ENCODE peak calls at places on chromosomes 13 and 19, in six cellular contexts. One of them, this sample, is unnamed.

GRCh38 chr13:98105929-98106336 is 37.0 kb upstream of the FARP1 start:
- DNase-seq in cardiac fibroblast: peak
- DNase-seq in stomach: no peak
- DNase-seq in pons: no peak
- DNase-seq in neural progenitor cell: no peak
- DNase-seq in astrocyte of the cerebellum: no peak
- DNase-seq in this sample: no peak

GRCh38 chr19:39671739-39672363 is 16.1 kb downstream of the LGALS16 start:
- DNase-seq in cardiac fibroblast: peak
- DNase-seq in stomach: peak
- DNase-seq in pons: peak
- DNase-seq in neural progenitor cell: peak
- DNase-seq in astrocyte of the cerebellum: peak
- DNase-seq in this sample: no peak

GRCh38 chr13:98485561-98485960 is 91.3 kb downstream of the STK24 start:
- DNase-seq in cardiac fibroblast: no peak
- DNase-seq in stomach: no peak
- DNase-seq in pons: no peak
- DNase-seq in neural progenitor cell: no peak
- DNase-seq in astrocyte of the cerebellum: no peak
- DNase-seq in this sample: no peak

GRCh38 chr19:39405261-39405912 is 1.3 kb upstream of the ZFP36 start:
- DNase-seq in cardiac fibroblast: no peak
- DNase-seq in stomach: no peak
- DNase-seq in pons: no peak
- DNase-seq in neural progenitor cell: no peak
- DNase-seq in astrocyte of the cerebellum: no peak
- DNase-seq in this sample: no peak

GRCh38 chr13:74730556-74731331 is 596.5 kb upstream of the KLF12 start:
- DNase-seq in cardiac fibroblast: peak
- DNase-seq in stomach: no peak
- DNase-seq in pons: no peak
- DNase-seq in neural progenitor cell: no peak
- DNase-seq in astrocyte of the cerebellum: no peak
- DNase-seq in this sample: no peak

GRCh38 chr19:17332677-17333581 is 1.7 kb downstream of the ANO8 start:
- DNase-seq in cardiac fibroblast: peak
- DNase-seq in stomach: no peak
- DNase-seq in pons: peak
- DNase-seq in neural progenitor cell: peak
- DNase-seq in astrocyte of the cerebellum: no peak
- DNase-seq in this sample: no peak

GRCh38 chr19:39428309-39429112 is 7.2 kb downstream of the RPS16 start:
- DNase-seq in cardiac fibroblast: peak
- DNase-seq in stomach: peak
- DNase-seq in pons: no peak
- DNase-seq in neural progenitor cell: peak
- DNase-seq in astrocyte of the cerebellum: peak
- DNase-seq in this sample: peak

GRCh38 chr13:54511356-54511755 is 1482.7 kb downstream of the OLFM4 start:
- DNase-seq in cardiac fibroblast: no peak
- DNase-seq in stomach: no peak
- DNase-seq in pons: no peak
- DNase-seq in neural progenitor cell: no peak
- DNase-seq in astrocyte of the cerebellum: no peak
- DNase-seq in this sample: no peak

GRCh38 chr13:72463561-72463960 is 263.9 kb downstream of the MZT1 start:
- DNase-seq in cardiac fibroblast: peak
- DNase-seq in stomach: no peak
- DNase-seq in pons: no peak
- DNase-seq in neural progenitor cell: no peak
- DNase-seq in astrocyte of the cerebellum: peak
- DNase-seq in this sample: no peak

GRCh38 chr19:898663-899062 is 5.4 kb downstream of the RNU6-9 start:
- DNase-seq in cardiac fibroblast: no peak
- DNase-seq in stomach: no peak
- DNase-seq in pons: no peak
- DNase-seq in neural progenitor cell: peak
- DNase-seq in astrocyte of the cerebellum: no peak
- DNase-seq in this sample: no peak

GRCh38 chr19:48102870-48103751 is 7.5 kb downstream of the PLA2G4C start:
- DNase-seq in cardiac fibroblast: peak
- DNase-seq in stomach: no peak
- DNase-seq in pons: no peak
- DNase-seq in neural progenitor cell: peak
- DNase-seq in astrocyte of the cerebellum: no peak
- DNase-seq in this sample: no peak

GRCh38 chr13:63448654-63449053 is 2033.0 kb upstream of the PCDH20 start:
- DNase-seq in cardiac fibroblast: peak
- DNase-seq in stomach: no peak
- DNase-seq in pons: peak
- DNase-seq in neural progenitor cell: no peak
- DNase-seq in astrocyte of the cerebellum: no peak
- DNase-seq in this sample: no peak

GRCh38 chr19:48806818-48807589 is 3.8 kb downstream of the BCAT2 start:
- DNase-seq in cardiac fibroblast: peak
- DNase-seq in stomach: no peak
- DNase-seq in pons: peak
- DNase-seq in neural progenitor cell: peak
- DNase-seq in astrocyte of the cerebellum: no peak
- DNase-seq in this sample: no peak

GRCh38 chr13:39023761-39024160 is 14.1 kb downstream of the PROSER1 start:
- DNase-seq in cardiac fibroblast: no peak
- DNase-seq in stomach: no peak
- DNase-seq in pons: no peak
- DNase-seq in neural progenitor cell: no peak
- DNase-seq in astrocyte of the cerebellum: no peak
- DNase-seq in this sample: no peak

GRCh38 chr13:68047889-68048288 is 817.8 kb upstream of the PCDH9 start:
- DNase-seq in cardiac fibroblast: no peak
- DNase-seq in stomach: no peak
- DNase-seq in pons: no peak
- DNase-seq in neural progenitor cell: peak
- DNase-seq in astrocyte of the cerebellum: no peak
- DNase-seq in this sample: no peak

GRCh38 chr19:34224996-34225658 is 29.2 kb upstream of the GARRE1 start:
- DNase-seq in cardiac fibroblast: peak
- DNase-seq in stomach: no peak
- DNase-seq in pons: no peak
- DNase-seq in neural progenitor cell: no peak
- DNase-seq in astrocyte of the cerebellum: peak
- DNase-seq in this sample: no peak

GRCh38 chr13:28493740-28494536 is 990 bp downstream of the FLT1 start:
- DNase-seq in cardiac fibroblast: peak
- DNase-seq in stomach: no peak
- DNase-seq in pons: no peak
- DNase-seq in neural progenitor cell: peak
- DNase-seq in astrocyte of the cerebellum: no peak
- DNase-seq in this sample: no peak

GRCh38 chr19:47369923-47370625 is 21.0 kb downstream of the DHX34 start:
- DNase-seq in cardiac fibroblast: peak
- DNase-seq in stomach: no peak
- DNase-seq in pons: no peak
- DNase-seq in neural progenitor cell: no peak
- DNase-seq in astrocyte of the cerebellum: no peak
- DNase-seq in this sample: peak

GRCh38 chr13:100454876-100455275 is 133.7 kb downstream of the GGACT start:
- DNase-seq in cardiac fibroblast: peak
- DNase-seq in stomach: no peak
- DNase-seq in pons: no peak
- DNase-seq in neural progenitor cell: no peak
- DNase-seq in astrocyte of the cerebellum: peak
- DNase-seq in this sample: peak

GRCh38 chr13:49220856-49221614 is 897 bp downstream of the MLNR start:
- DNase-seq in cardiac fibroblast: peak
- DNase-seq in stomach: no peak
- DNase-seq in pons: no peak
- DNase-seq in neural progenitor cell: peak
- DNase-seq in astrocyte of the cerebellum: no peak
- DNase-seq in this sample: no peak

GRCh38 chr19:50387176-50387867 is 3.2 kb downstream of the POLD1 start:
- DNase-seq in cardiac fibroblast: peak
- DNase-seq in stomach: no peak
- DNase-seq in pons: no peak
- DNase-seq in neural progenitor cell: no peak
- DNase-seq in astrocyte of the cerebellum: no peak
- DNase-seq in this sample: no peak

This sample was measured in AG04450.